ENCODE peak calls at places on chromosomes 6 and 20, in six cellular contexts. T is lower lobe of right lung, U is IMR-90, M is sigmoid colon, Z is cardiac muscle cell, V is stomach. Q is an unnamed sample. For H3K9me3 and H3K4me1, the result is how much of the 10 kb centered on the place peaks cover.

GRCh38 chr20:48471734-48472408 is 355.9 kb downstream of the PREX1 start:
- DNase-seq in T (no peak), Z (no peak), M (no peak), V (no peak), U (no peak), Q (no peak)

GRCh38 chr20:59864726-59865125 is 68.7 kb downstream of the SYCP2 start:
- DNase-seq in Z (no peak), V (no peak), M (no peak), U (no peak), T (no peak), Q (no peak)

GRCh38 chr20:10812738-10813327 is 139.0 kb upstream of the JAG1 start:
- DNase-seq in U (no peak), T (no peak), V (no peak), Z (no peak), M (no peak), Q (no peak)

GRCh38 chr6:123360359-123360758 is 276.4 kb downstream of the TRDN start:
- DNase-seq in T (no peak), Z (no peak), V (no peak), M (no peak), U (no peak), Q (no peak)

GRCh38 chr6:30643656-30644055 is 3.3 kb upstream of the C6orf136 start:
- DNase-seq in M (no peak), V (no peak), Z (no peak), U (no peak), T (no peak), Q (no peak)

GRCh38 chr20:59873409-59873808 is 60.0 kb downstream of the SYCP2 start:
- DNase-seq in T (no peak), Z (no peak), M (no peak), V (no peak), U (no peak), Q (no peak)

GRCh38 chr6:8321671-8322404 is 113.5 kb downstream of the SLC35B3 start:
- DNase-seq in U (no peak), T (no peak), Z (no peak), M (no peak), V (no peak), Q (no peak)

GRCh38 chr6:55705381-55705780 is 126.4 kb upstream of the HMGCLL1 start:
- DNase-seq in T (no peak), Z (no peak), U (peak), M (no peak), V (no peak), Q (no peak)

GRCh38 chr6:1479601-1480236 is 90.3 kb downstream of the FOXF2 start:
- DNase-seq in V (no peak), M (no peak), U (no peak), T (no peak), Z (no peak), Q (no peak)

GRCh38 chr6:168583126-168583525 is 142.1 kb downstream of the SMOC2 start:
- DNase-seq in Z (no peak), T (no peak), M (no peak), U (no peak), V (no peak), Q (no peak)

GRCh38 chr6:46521464-46521971 is 30.3 kb upstream of the RCAN2 start:
- DNase-seq in T (no peak), Z (no peak), V (no peak), U (peak), M (no peak), Q (no peak)
- H3K27ac ChIP-seq in T (no peak), Z (no peak), V (peak), U (no peak), M (no peak), Q (no peak)

GRCh38 chr20:29741594-29741893 is 1515.9 kb upstream of the DEFB115 start:
- DNase-seq in T (no peak), V (peak), U (no peak), M (no peak), Z (no peak), Q (no peak)

GRCh38 chr20:29742699-29743100 is 1514.8 kb upstream of the DEFB115 start:
- DNase-seq in Z (no peak), U (no peak), M (no peak), V (no peak), T (no peak), Q (no peak)

GRCh38 chr20:29741894-29742698 is 1515.4 kb upstream of the DEFB115 start:
- DNase-seq in Z (no peak), V (no peak), M (no peak), U (no peak), T (no peak), Q (no peak)

GRCh38 chr20:29740951-29741593 is 1516.4 kb upstream of the DEFB115 start:
- DNase-seq in Z (no peak), T (no peak), V (peak), M (no peak), U (no peak), Q (no peak)

DNA sequence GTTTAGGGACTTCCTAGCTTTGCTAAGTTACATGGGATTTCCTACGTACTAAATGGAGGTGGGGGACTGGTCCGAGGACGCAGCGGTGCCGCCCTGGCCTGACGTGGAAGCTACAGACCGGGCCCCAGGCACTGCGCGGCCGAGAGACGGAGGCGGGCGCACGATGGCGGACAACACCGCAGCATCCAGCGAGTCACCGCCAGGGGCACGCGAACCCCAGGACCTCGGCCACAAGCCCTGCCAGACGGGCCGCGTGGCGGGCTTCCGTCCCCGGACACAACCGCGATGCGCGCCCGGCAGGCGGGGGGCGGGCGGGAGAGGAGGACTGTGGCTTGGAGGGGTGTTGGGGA is 1516.9 kb upstream of the DEFB115 start:
- DNase-seq in M (no peak), Z (no peak), V (peak), T (no peak), U (no peak), Q (no peak)
- H3K9me3 ChIP-seq in M (under half), Z (under half), V (under half), T (under half), U (under half), Q (under half)

DNA sequence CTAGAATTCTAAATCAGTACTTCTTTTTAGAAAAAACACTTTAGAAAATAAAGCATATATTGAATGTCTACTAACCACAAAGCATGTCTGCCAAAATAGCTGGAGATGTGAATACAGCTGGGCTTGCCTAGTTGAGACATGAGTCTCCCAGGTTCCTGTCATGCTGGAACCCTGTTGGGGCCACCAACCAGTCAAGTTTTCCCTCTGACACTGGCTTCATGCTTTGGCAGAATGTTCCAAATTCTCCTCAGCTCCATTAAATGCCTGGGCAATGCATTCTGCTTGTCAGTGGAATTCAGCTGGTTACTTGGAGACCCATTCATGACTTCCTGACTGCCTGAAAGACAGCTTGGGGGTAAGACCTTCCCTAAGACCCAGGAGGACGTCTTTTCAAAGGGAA is 87.2 kb downstream of the PRND start:
- DNase-seq in U (peak), M (no peak), T (no peak), V (no peak), Z (no peak), Q (no peak)
- H3K4me1 ChIP-seq in U (under half), M (under half), T (half or more), V (under half), Z (under half), Q (under half)

GRCh38 chr6:99550046-99550445 is 18.4 kb downstream of the CCNC start:
- DNase-seq in Z (no peak), V (no peak), T (no peak), U (no peak), M (no peak), Q (no peak)
- H3K27ac ChIP-seq in Z (no peak), V (no peak), T (no peak), U (no peak), M (no peak), Q (no peak)

Q was measured in right cardiac atrium.